ENCODE peak calls at places on chromosome 5, in seven cellular contexts. H, Z, J, B, L, P and G are unnamed samples.

GRCh38 chr5:14458414-14458813 is 123.2 kb upstream of the OTULINL start:
- DNase-seq in H (no peak), Z (no peak), J (no peak), B (no peak), L (no peak), P (no peak), G (no peak)

GRCh38 chr5:149403923-149404745 is 25.0 kb upstream of the IL17B start:
- DNase-seq in H (no peak), Z (peak; percentile 78), J (no peak), B (peak; percentile 50), L (no peak), P (no peak), G (no peak)

GRCh38 chr5:76303917-76304316 is 99.2 kb upstream of the IQGAP2 start:
- DNase-seq in H (peak; percentile 12), Z (no peak), J (no peak), B (peak; percentile 21), L (peak; percentile 85), P (no peak), G (peak; percentile 43)

GRCh38 chr5:74237746-74238145 is 402.8 kb downstream of the ENC1 start:
- DNase-seq in H (no peak), Z (no peak), J (no peak), B (no peak), L (no peak), P (no peak), G (no peak)

GRCh38 chr5:7926720-7927119 is 57.8 kb downstream of the MTRR start:
- DNase-seq in H (no peak), Z (no peak), J (no peak), B (no peak), L (no peak), P (no peak), G (no peak)

GRCh38 chr5:67986761-67987160 is 228.8 kb upstream of the PIK3R1 start:
- DNase-seq in H (no peak), Z (no peak), J (no peak), B (no peak), L (no peak), P (no peak), G (no peak)

GRCh38 chr5:171477666-171478065 is 58.2 kb downstream of the FGF18 start:
- DNase-seq in H (no peak), Z (no peak), J (no peak), B (no peak), L (no peak), P (no peak), G (no peak)

GRCh38 chr5:121221483-121221882 is 630.2 kb upstream of the FTMT start:
- DNase-seq in H (no peak), Z (no peak), J (no peak), B (no peak), L (no peak), P (no peak), G (no peak)

GRCh38 chr5:93583799-93584530 is 943 bp downstream of the NR2F1 start:
- DNase-seq in H (no peak), Z (no peak), J (peak; percentile 61), B (peak; percentile 65), L (peak; percentile 10), P (peak; percentile 53), G (no peak)

GRCh38 chr5:149932445-149933350 is 11.9 kb downstream of the PDE6A start:
- DNase-seq in H (no peak), Z (no peak), J (no peak), B (no peak), L (no peak), P (peak; percentile 18), G (no peak)

GRCh38 chr5:160743027-160743426 is 109.0 kb downstream of the ATP10B start:
- DNase-seq in H (no peak), Z (no peak), J (no peak), B (no peak), L (no peak), P (no peak), G (no peak)

GRCh38 chr5:307306-307705 is 14.2 kb upstream of the AHRR start:
- DNase-seq in H (no peak), Z (no peak), J (no peak), B (no peak), L (no peak), P (no peak), G (no peak)

GRCh38 chr5:168013546-168013945 is 277.9 kb upstream of the WWC1 start:
- DNase-seq in H (no peak), Z (no peak), J (no peak), B (no peak), L (no peak), P (no peak), G (no peak)

GRCh38 chr5:16812911-16813310 is 123.2 kb downstream of the MYO10 start:
- DNase-seq in H (no peak), Z (no peak), J (peak; percentile 36), B (no peak), L (no peak), P (no peak), G (no peak)
- TF ChIP-seq CTCF in H (no peak), Z (no peak), J (no peak), B (no peak), L (no peak), P (no peak), G (no peak)

GRCh38 chr5:179343902-179344300 is 1.4 kb downstream of the ADAMTS2 start:
- DNase-seq in H (no peak), Z (no peak), J (peak; percentile 52), B (peak; percentile 31), L (no peak), P (peak; percentile 52), G (no peak)

GRCh38 chr5:179345429-179346321 is at the start of gene ADAMTS2:
- DNase-seq in H (no peak), Z (no peak), J (peak; percentile 79), B (peak; percentile 29), L (no peak), P (peak; percentile 80), G (no peak)

GRCh38 chr5:179345179-179345428 is 157 bp downstream of the ADAMTS2 start:
- DNase-seq in H (no peak), Z (no peak), J (no peak), B (no peak), L (no peak), P (no peak), G (no peak)

GRCh38 chr5:179343021-179343781 is 2.1 kb downstream of the ADAMTS2 start:
- DNase-seq in H (no peak), Z (no peak), J (no peak), B (no peak), L (no peak), P (no peak), G (no peak)

GRCh38 chr5:179344301-179345178 is 721 bp downstream of the ADAMTS2 start:
- DNase-seq in H (no peak), Z (no peak), J (peak; percentile 44), B (no peak), L (no peak), P (peak; percentile 33), G (no peak)
- TF ChIP-seq CTCF in H (no peak), Z (no peak), J (no peak), B (peak; percentile 8), L (no peak), P (no peak), G (no peak)

GRCh38 chr5:179313849-179314521 is 31.3 kb downstream of the ADAMTS2 start:
- DNase-seq in H (no peak), Z (peak; percentile 90), J (peak; percentile 92), B (no peak), L (no peak), P (peak; percentile 96), G (no peak)
- TF ChIP-seq CTCF in H (no peak), Z (peak; percentile 1), J (no peak), B (no peak), L (no peak), P (no peak), G (no peak)

GRCh38 chr5:143506881-143507552 is 103.5 kb upstream of the NR3C1 start:
- DNase-seq in H (no peak), Z (peak; percentile 84), J (no peak), B (peak; percentile 33), L (no peak), P (no peak), G (no peak)
- TF ChIP-seq CTCF in H (no peak), Z (peak; percentile 24), J (no peak), B (no peak), L (no peak), P (no peak), G (no peak)

DNA sequence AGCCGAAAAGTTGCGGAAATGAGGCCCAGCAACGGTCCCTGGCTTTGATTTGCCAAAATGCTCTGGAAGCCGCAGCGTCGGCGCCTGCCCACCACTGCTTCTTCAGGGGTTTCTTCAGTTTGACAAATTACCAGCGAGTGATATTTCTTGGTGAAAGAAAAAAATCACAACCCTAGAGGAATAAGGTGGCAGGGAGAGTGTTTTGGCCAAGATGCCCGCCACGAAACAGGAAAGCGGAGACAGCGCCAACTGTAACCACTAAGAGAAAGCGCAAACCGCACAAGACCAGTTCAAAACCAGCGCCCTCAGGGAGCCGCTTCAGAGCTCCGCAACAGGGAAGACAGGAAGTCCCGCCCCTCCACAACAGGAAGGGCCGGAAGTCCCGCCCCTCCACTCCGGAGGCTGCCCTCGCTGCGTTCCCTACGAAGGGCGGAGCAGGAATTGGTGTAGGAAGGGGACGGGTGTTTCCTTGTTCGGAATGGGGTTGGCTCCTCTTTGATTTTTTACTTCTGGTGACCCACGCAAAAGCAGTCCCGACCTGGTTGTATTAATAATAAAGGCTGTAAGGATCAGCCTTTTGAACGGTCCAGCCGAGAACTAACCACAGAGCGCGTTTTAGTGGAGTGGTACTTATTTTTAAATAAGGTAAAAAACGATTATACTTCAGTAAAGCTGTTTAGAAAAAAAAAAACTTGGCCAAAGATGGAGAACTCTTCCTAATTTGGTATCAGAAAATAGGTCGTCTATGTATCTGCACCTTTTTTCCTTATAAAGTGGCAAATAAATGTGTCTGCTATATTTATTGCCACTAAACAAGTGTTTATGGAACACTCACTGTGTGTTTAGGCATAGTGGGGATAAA is at the start of gene C5orf34:
- DNase-seq in H (peak; percentile 90), Z (peak; percentile 80), J (peak; percentile 97), B (peak; percentile 98), L (peak; percentile 97), P (peak; percentile 96), G (peak; percentile 96)
- TF ChIP-seq CTCF in H (no peak), Z (peak; percentile 5), J (no peak), B (no peak), L (peak; percentile 52), P (no peak), G (no peak)

DNA sequence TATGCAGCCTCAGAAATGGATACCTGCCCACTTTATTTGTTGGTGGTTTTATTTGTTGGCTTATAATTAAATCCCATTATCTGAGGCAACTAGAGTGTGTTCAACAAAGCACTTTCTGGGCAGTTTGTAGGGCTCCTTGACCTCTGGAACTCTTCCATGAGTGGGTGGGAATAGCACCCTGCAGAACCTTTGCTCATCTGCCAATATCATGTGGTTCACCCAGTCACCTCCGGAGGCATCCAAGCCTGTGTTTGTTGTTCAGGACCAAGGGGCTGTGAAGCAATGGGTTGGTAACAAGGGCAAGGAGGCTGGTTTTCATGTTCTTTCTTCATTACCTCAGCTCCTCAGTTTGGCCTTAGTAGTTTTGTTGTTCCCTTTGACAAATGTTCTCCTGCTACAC is 314.0 kb downstream of the NDUFS4 start:
- DNase-seq in H (no peak), Z (no peak), J (no peak), B (peak; percentile 10), L (peak; percentile 5), P (no peak), G (no peak)
- TF ChIP-seq CTCF in H (no peak), Z (peak; percentile 2), J (no peak), B (peak; percentile 28), L (no peak), P (no peak), G (no peak)

GRCh38 chr5:137727623-137728022 is 8.3 kb downstream of the KLHL3 start:
- DNase-seq in H (no peak), Z (no peak), J (no peak), B (no peak), L (no peak), P (no peak), G (no peak)
- TF ChIP-seq CTCF in H (no peak), Z (no peak), J (no peak), B (no peak), L (no peak), P (no peak), G (no peak)